ENCODE peak calls at places on chromosomes 12 and 14, in nine cellular contexts. K is fibroblast of the aortic adventitia; A is GM19239; I is lower lobe of right lung; V is lung; H is spleen; S is T-helper 17 cell; F is CD4-positive, alpha-beta T cell; G is fibroblast of mammary gland. R is an unnamed sample.
A peak's percentile ranks its signal among the peaks of the same experiment; 100 is the strongest.

GRCh38 chr14:29717906-29718305 is 209.7 kb downstream of the PRKD1 start:
- DNase-seq in K (peak; percentile 26), A (no peak), I (no peak), V (no peak), H (no peak), S (no peak), F (no peak), G (peak; percentile 32), R (no peak)

GRCh38 chr12:118297284-118297683 is 75.4 kb downstream of the TAOK3 start:
- DNase-seq in K (no peak), A (no peak), I (no peak), V (no peak), H (no peak), S (no peak), F (no peak), G (no peak), R (no peak)

GRCh38 chr12:131369094-131369845 is 341.6 kb upstream of the SFSWAP start:
- DNase-seq in K (no peak), A (no peak), I (no peak), V (no peak), H (no peak), S (no peak), F (no peak), G (no peak), R (no peak)

GRCh38 chr12:48084066-48084465 is 21.8 kb downstream of the SENP1 start:
- DNase-seq in K (peak; percentile 58), A (no peak), I (no peak), V (no peak), H (no peak), S (no peak), F (no peak), G (peak; percentile 35), R (peak; percentile 37)

GRCh38 chr14:95507174-95507573 is 9.3 kb downstream of the SYNE3 start:
- DNase-seq in K (peak; percentile 97), A (no peak), I (peak; percentile 66), V (peak; percentile 65), H (peak; percentile 81), S (no peak), F (no peak), G (peak; percentile 97), R (peak; percentile 94)

GRCh38 chr12:80704430-80704829 is 3.0 kb upstream of the MYF6 start:
- DNase-seq in K (no peak), A (no peak), I (no peak), V (no peak), H (no peak), S (no peak), F (no peak), G (no peak), R (no peak)

GRCh38 chr14:69087061-69087461 is 65.9 kb downstream of the DCAF5 start:
- DNase-seq in K (peak; percentile 65), A (no peak), I (no peak), V (no peak), H (no peak), S (no peak), F (no peak), G (peak; percentile 41), R (no peak)

GRCh38 chr12:401235-402126 is at the start of gene CCDC77:
- DNase-seq in K (peak; percentile 91), A (peak; percentile 70), I (peak; percentile 92), V (peak; percentile 92), H (peak; percentile 94), S (peak; percentile 93), F (peak; percentile 88), G (peak; percentile 89), R (peak; percentile 94)

GRCh38 chr12:104457746-104458644 is 1.2 kb downstream of the CHST11 start:
- DNase-seq in K (peak; percentile 14), A (no peak), I (peak; percentile 63), V (no peak), H (peak; percentile 92), S (peak; percentile 50), F (peak; percentile 52), G (no peak), R (peak; percentile 46)

GRCh38 chr14:79825046-79825521 is 386.2 kb downstream of the DIO2 start:
- DNase-seq in K (peak; percentile 16), A (no peak), I (no peak), V (no peak), H (no peak), S (no peak), F (no peak), G (peak; percentile 89), R (peak; percentile 1)

GRCh38 chr14:91901449-91902250 is 34.3 kb upstream of the TC2N start:
- DNase-seq in K (peak; percentile 81), A (no peak), I (no peak), V (no peak), H (no peak), S (no peak), F (no peak), G (peak; percentile 51), R (no peak)